ENCODE peak calls at places on chromosomes 12 and 14, in ten cellular contexts. F, U, N, C, O, X, G, M, Y and W are unnamed samples.

GRCh38 chr14:43687866-43688265 is 819.2 kb downstream of the FSCB start:
- DNase-seq in F (no peak), U (no peak), N (no peak), C (no peak), O (no peak), X (no peak), G (no peak), M (peak), Y (no peak), W (no peak)

GRCh38 chr12:51911788-51912711 is 4.7 kb downstream of the ACVRL1 start:
- DNase-seq in F (peak), U (peak), N (no peak), C (peak), O (no peak), X (no peak), G (peak), M (no peak), Y (no peak), W (no peak)

GRCh38 chr12:57614178-57614947 is 3.1 kb downstream of the ARHGEF25 start:
- DNase-seq in F (peak), U (peak), N (no peak), C (peak), O (no peak), X (no peak), G (peak), M (no peak), Y (no peak), W (no peak)

GRCh38 chr12:28629691-28630090 is 439.4 kb downstream of the CCDC91 start:
- DNase-seq in F (no peak), U (no peak), N (no peak), C (no peak), O (no peak), X (no peak), G (no peak), M (no peak), Y (no peak), W (no peak)

GRCh38 chr12:14187966-14188365 is 177.5 kb upstream of the ATF7IP start:
- DNase-seq in F (no peak), U (no peak), N (no peak), C (no peak), O (no peak), X (no peak), G (no peak), M (no peak), Y (no peak), W (no peak)

GRCh38 chr12:88855301-88855700 is 275.0 kb upstream of the KITLG start:
- DNase-seq in F (no peak), U (no peak), N (no peak), C (no peak), O (no peak), X (no peak), G (no peak), M (no peak), Y (no peak), W (no peak)

GRCh38 chr14:102878174-102878969 is 44.1 kb upstream of the AMN start:
- DNase-seq in F (no peak), U (no peak), N (no peak), C (no peak), O (no peak), X (no peak), G (no peak), M (no peak), Y (no peak), W (no peak)

GRCh38 chr12:4137015-4137414 is 136.5 kb upstream of the CCND2 start:
- DNase-seq in F (peak), U (no peak), N (no peak), C (no peak), O (no peak), X (no peak), G (no peak), M (no peak), Y (no peak), W (no peak)

GRCh38 chr12:26268841-26269553 is 73.6 kb downstream of the SSPN start:
- DNase-seq in F (no peak), U (no peak), N (no peak), C (no peak), O (no peak), X (no peak), G (no peak), M (no peak), Y (no peak), W (no peak)

GRCh38 chr12:15146585-15146984 is 74.6 kb downstream of the RERG start:
- DNase-seq in F (no peak), U (no peak), N (no peak), C (no peak), O (no peak), X (no peak), G (no peak), M (no peak), Y (no peak), W (no peak)